ENCODE peak calls at places on chromosomes 12 and 14, in four cellular contexts. One of them, this sample, is unnamed.

GRCh38 chr12:20376984-20377383 is 8.6 kb downstream of the PDE3A start:
- DNase-seq in substantia nigra: no peak
- DNase-seq in CD4-positive, CD25-positive, alpha-beta regulatory T cell: no peak
- DNase-seq in right cardiac atrium: no peak
- DNase-seq in this sample: no peak

GRCh38 chr14:71193663-71194062 is 286.4 kb downstream of the PCNX1 start:
- DNase-seq in right cardiac atrium: no peak
- DNase-seq in CD4-positive, CD25-positive, alpha-beta regulatory T cell: no peak
- DNase-seq in substantia nigra: no peak
- DNase-seq in this sample: no peak

GRCh38 chr14:68971411-68972035 is 7.6 kb downstream of the ACTN1 start:
- DNase-seq in CD4-positive, CD25-positive, alpha-beta regulatory T cell: no peak
- DNase-seq in substantia nigra: no peak
- DNase-seq in right cardiac atrium: no peak
- DNase-seq in this sample: no peak

GRCh38 chr14:61322011-61322798 is 826 bp downstream of the PRKCH start:
- DNase-seq in substantia nigra: no peak
- DNase-seq in right cardiac atrium: peak; percentile 55
- DNase-seq in CD4-positive, CD25-positive, alpha-beta regulatory T cell: no peak
- DNase-seq in this sample: no peak

GRCh38 chr14:104865631-104866441 is 768 bp downstream of the CEP170B start:
- DNase-seq in CD4-positive, CD25-positive, alpha-beta regulatory T cell: peak; percentile 21
- DNase-seq in right cardiac atrium: peak; percentile 78
- DNase-seq in substantia nigra: no peak
- DNase-seq in this sample: no peak

GRCh38 chr12:106791531-106791930 is 17.0 kb downstream of the RIC8B start:
- DNase-seq in substantia nigra: no peak
- DNase-seq in right cardiac atrium: no peak
- DNase-seq in CD4-positive, CD25-positive, alpha-beta regulatory T cell: no peak
- DNase-seq in this sample: no peak

GRCh38 chr14:61368061-61368710 is 46.8 kb downstream of the PRKCH start:
- DNase-seq in right cardiac atrium: no peak
- DNase-seq in substantia nigra: no peak
- DNase-seq in CD4-positive, CD25-positive, alpha-beta regulatory T cell: no peak
- DNase-seq in this sample: no peak

GRCh38 chr14:20387577-20387976 is 25.7 kb downstream of the TEP1 start:
- DNase-seq in substantia nigra: no peak
- DNase-seq in right cardiac atrium: no peak
- DNase-seq in CD4-positive, CD25-positive, alpha-beta regulatory T cell: no peak
- DNase-seq in this sample: no peak

GRCh38 chr12:80469681-80470080 is 25.6 kb downstream of the PTPRQ start:
- DNase-seq in substantia nigra: no peak
- DNase-seq in CD4-positive, CD25-positive, alpha-beta regulatory T cell: no peak
- DNase-seq in right cardiac atrium: no peak
- DNase-seq in this sample: no peak

DNA sequence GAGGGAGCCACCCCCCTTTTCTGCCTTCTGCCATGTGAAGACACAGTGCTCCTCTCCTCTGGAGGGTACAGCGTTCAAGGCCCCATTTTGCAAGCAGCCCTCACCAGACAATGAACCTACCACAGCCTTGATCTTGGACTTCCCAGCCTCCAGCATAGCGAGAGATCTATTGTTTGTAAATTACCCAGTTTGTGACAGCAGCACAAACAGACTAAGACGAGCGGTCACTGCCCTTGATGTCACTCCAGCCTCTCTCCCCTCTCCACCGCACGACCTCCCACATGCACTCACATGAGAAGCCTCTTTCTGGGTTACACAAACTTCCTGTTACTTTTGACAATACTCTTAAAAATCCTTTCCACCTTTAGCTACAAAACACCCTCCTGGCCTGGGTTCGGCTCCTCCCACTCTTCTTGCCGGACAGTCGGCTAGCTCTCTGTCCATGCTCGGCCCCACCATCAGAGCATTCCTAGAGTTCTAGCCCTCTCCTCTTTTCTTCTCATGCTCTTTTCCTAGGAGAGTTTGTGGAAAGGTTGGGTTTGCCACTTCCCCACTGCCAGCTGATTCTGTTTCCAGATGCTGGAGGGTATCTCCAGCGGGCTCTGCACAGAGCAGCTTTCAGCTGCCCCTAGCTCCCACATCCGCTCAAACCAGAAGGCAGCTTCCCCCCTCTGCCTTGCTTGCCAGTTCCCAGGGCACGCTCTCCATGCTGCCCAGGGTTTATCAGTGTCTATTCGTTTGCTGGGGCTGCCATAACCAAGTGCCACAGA is 124.3 kb downstream of the FOXN3 start:
- DNase-seq in substantia nigra: no peak
- DNase-seq in right cardiac atrium: no peak
- DNase-seq in CD4-positive, CD25-positive, alpha-beta regulatory T cell: no peak
- DNase-seq in this sample: no peak
- H3K27ac ChIP-seq in substantia nigra: no peak overlapping the region
- H3K27ac ChIP-seq in right cardiac atrium: no peak overlapping the region
- H3K27ac ChIP-seq in CD4-positive, CD25-positive, alpha-beta regulatory T cell: no peak overlapping the region
- H3K27ac ChIP-seq in this sample: no peak overlapping the region

GRCh38 chr14:95308073-95308472 is 11.6 kb downstream of the CLMN start:
- DNase-seq in CD4-positive, CD25-positive, alpha-beta regulatory T cell: no peak
- DNase-seq in substantia nigra: no peak
- DNase-seq in right cardiac atrium: no peak
- DNase-seq in this sample: no peak
- H3K27ac ChIP-seq in CD4-positive, CD25-positive, alpha-beta regulatory T cell: no peak overlapping the region
- H3K27ac ChIP-seq in substantia nigra: peak overlapping the region; percentile 96
- H3K27ac ChIP-seq in right cardiac atrium: no peak overlapping the region
- H3K27ac ChIP-seq in this sample: peak overlapping the region; percentile 83

DNA sequence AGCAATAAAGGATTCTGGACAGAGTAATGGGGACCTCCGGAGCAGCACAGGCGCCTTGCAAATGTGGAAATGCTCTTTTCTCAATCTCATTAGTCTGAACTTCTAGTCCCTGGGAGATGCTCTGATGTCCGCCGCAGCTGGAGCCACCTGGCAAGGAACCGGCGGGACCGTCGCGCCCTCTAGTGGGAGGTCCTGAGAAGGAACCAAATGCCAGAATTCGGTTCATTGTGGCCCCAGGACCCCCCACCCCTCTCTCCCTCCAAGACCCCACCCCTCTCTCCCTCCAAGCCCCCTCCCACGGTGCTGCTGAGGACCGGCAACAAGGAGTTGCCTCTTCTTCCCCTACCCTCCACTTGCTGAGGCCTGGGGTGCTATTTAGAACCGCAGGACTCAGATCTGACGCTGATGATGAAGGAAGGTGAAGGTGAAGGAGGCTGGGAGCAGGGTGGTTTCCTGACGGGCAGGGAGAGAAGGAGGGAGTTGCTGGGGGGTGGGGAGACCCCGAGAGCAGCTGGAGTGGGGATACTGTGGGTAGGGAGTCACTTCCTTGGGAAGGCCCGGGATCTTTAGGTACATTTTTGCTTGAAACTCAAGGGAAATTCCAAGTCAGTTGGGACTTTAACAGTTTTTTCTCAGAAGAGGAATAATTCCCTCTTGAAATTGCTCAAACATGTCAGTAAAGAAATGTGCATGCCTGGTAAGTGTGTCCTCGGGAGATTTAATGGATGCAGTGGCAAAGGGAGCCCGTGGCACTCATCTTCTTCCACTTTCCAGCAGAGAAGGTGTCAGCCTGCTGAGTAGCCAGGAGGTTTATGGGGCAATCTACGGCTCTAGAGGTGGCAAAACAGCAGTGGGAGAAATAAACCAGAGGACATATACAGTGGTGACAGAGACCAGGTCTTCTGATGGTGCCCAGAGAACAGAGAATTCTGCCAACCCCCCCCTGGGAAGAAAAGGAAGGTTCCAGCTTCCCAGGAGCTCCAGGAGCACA is 42.6 kb downstream of the SMIM41 start:
- DNase-seq in right cardiac atrium: peak; percentile 67
- DNase-seq in substantia nigra: no peak
- DNase-seq in CD4-positive, CD25-positive, alpha-beta regulatory T cell: peak; percentile 52
- DNase-seq in this sample: peak; percentile 44
- H3K27ac ChIP-seq in right cardiac atrium: no peak overlapping the region
- H3K27ac ChIP-seq in substantia nigra: no peak overlapping the region
- H3K27ac ChIP-seq in CD4-positive, CD25-positive, alpha-beta regulatory T cell: no peak overlapping the region
- H3K27ac ChIP-seq in this sample: no peak overlapping the region

GRCh38 chr12:108313609-108314331 is 25.3 kb downstream of the CMKLR1 start:
- DNase-seq in CD4-positive, CD25-positive, alpha-beta regulatory T cell: peak; percentile 70
- DNase-seq in substantia nigra: no peak
- DNase-seq in right cardiac atrium: peak; percentile 57
- DNase-seq in this sample: peak; percentile 12
- H3K27ac ChIP-seq in CD4-positive, CD25-positive, alpha-beta regulatory T cell: peak overlapping the region; percentile 10
- H3K27ac ChIP-seq in substantia nigra: peak overlapping the region; percentile 21
- H3K27ac ChIP-seq in right cardiac atrium: peak overlapping the region; percentile 45
- H3K27ac ChIP-seq in this sample: peak overlapping the region; percentile 58

GRCh38 chr12:132154341-132154761 is 10.1 kb downstream of the NOC4L start:
- DNase-seq in right cardiac atrium: peak; percentile 13
- DNase-seq in substantia nigra: no peak
- DNase-seq in CD4-positive, CD25-positive, alpha-beta regulatory T cell: no peak
- DNase-seq in this sample: no peak
- H3K27ac ChIP-seq in right cardiac atrium: no peak overlapping the region
- H3K27ac ChIP-seq in substantia nigra: no peak overlapping the region
- H3K27ac ChIP-seq in CD4-positive, CD25-positive, alpha-beta regulatory T cell: no peak overlapping the region
- H3K27ac ChIP-seq in this sample: no peak overlapping the region

GRCh38 chr14:51733147-51733546 is 81.4 kb downstream of the FRMD6 start:
- DNase-seq in substantia nigra: no peak
- DNase-seq in right cardiac atrium: no peak
- DNase-seq in CD4-positive, CD25-positive, alpha-beta regulatory T cell: no peak
- DNase-seq in this sample: no peak
- H3K27ac ChIP-seq in substantia nigra: no peak overlapping the region
- H3K27ac ChIP-seq in right cardiac atrium: no peak overlapping the region
- H3K27ac ChIP-seq in CD4-positive, CD25-positive, alpha-beta regulatory T cell: no peak overlapping the region
- H3K27ac ChIP-seq in this sample: no peak overlapping the region

GRCh38 chr12:29425722-29426121 is 44.8 kb upstream of the ERGIC2 start:
- DNase-seq in substantia nigra: no peak
- DNase-seq in right cardiac atrium: no peak
- DNase-seq in CD4-positive, CD25-positive, alpha-beta regulatory T cell: no peak
- DNase-seq in this sample: no peak

GRCh38 chr12:29428630-29429029 is 47.7 kb upstream of the ERGIC2 start:
- DNase-seq in CD4-positive, CD25-positive, alpha-beta regulatory T cell: no peak
- DNase-seq in substantia nigra: no peak
- DNase-seq in right cardiac atrium: no peak
- DNase-seq in this sample: no peak

GRCh38 chr12:29426516-29426915 is 45.5 kb upstream of the ERGIC2 start:
- DNase-seq in substantia nigra: no peak
- DNase-seq in right cardiac atrium: no peak
- DNase-seq in CD4-positive, CD25-positive, alpha-beta regulatory T cell: no peak
- DNase-seq in this sample: no peak

GRCh38 chr12:29429999-29430698 is 49.2 kb upstream of the ERGIC2 start:
- DNase-seq in right cardiac atrium: no peak
- DNase-seq in substantia nigra: no peak
- DNase-seq in CD4-positive, CD25-positive, alpha-beta regulatory T cell: no peak
- DNase-seq in this sample: no peak

DNA sequence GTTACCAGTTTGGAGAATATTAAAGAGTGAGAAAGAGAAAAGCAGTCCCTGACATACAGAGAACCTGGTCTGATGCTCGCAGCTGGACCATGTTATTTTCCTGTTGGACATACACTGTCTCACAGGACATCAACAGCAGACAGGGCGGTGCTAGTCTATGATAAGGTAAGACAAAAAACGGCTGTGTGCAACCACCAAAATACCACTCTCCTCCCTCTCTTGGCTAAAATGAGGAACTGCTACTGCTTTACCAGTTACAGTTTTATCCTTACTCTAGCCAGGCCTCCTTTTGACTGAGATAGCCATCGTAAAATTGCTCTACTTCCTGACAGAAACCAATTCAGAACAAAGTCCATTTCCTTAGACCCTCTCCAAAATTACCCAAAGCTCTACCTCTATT is 47.0 kb upstream of the ERGIC2 start:
- DNase-seq in substantia nigra: no peak
- DNase-seq in right cardiac atrium: no peak
- DNase-seq in CD4-positive, CD25-positive, alpha-beta regulatory T cell: peak; percentile 7
- DNase-seq in this sample: no peak
- H3K27ac ChIP-seq in substantia nigra: no peak overlapping the region
- H3K27ac ChIP-seq in right cardiac atrium: no peak overlapping the region
- H3K27ac ChIP-seq in CD4-positive, CD25-positive, alpha-beta regulatory T cell: no peak overlapping the region
- H3K27ac ChIP-seq in this sample: no peak overlapping the region

GRCh38 chr14:58749066-58749669 is 111.4 kb downstream of the DACT1 start:
- DNase-seq in right cardiac atrium: no peak
- DNase-seq in CD4-positive, CD25-positive, alpha-beta regulatory T cell: peak; percentile 9
- DNase-seq in substantia nigra: no peak
- DNase-seq in this sample: no peak
- H3K27ac ChIP-seq in right cardiac atrium: no peak overlapping the region
- H3K27ac ChIP-seq in CD4-positive, CD25-positive, alpha-beta regulatory T cell: no peak overlapping the region
- H3K27ac ChIP-seq in substantia nigra: no peak overlapping the region
- H3K27ac ChIP-seq in this sample: no peak overlapping the region

GRCh38 chr12:132602578-132603239 is 7.7 kb downstream of the LRCOL1 start:
- DNase-seq in CD4-positive, CD25-positive, alpha-beta regulatory T cell: no peak
- DNase-seq in right cardiac atrium: no peak
- DNase-seq in substantia nigra: no peak
- DNase-seq in this sample: no peak
- H3K27ac ChIP-seq in CD4-positive, CD25-positive, alpha-beta regulatory T cell: no peak overlapping the region
- H3K27ac ChIP-seq in right cardiac atrium: no peak overlapping the region
- H3K27ac ChIP-seq in substantia nigra: no peak overlapping the region
- H3K27ac ChIP-seq in this sample: peak overlapping the region; percentile 58